ENCODE peak calls at places on chromosomes 6 and 20, in five cellular contexts. E is aorta; C is IMR-90; R is fibroblast of lung; Z is effector memory CD4-positive, alpha-beta T cell. Q is an unnamed sample.

GRCh38 chr6:69026715-69027114 is 391.6 kb downstream of the ADGRB3 start:
- DNase-seq in C (peak; percentile 1), Z (no peak), R (peak; percentile 47), E (no peak), Q (no peak)

GRCh38 chr6:84791233-84791632 is 26.8 kb upstream of the TBX18 start:
- DNase-seq in Z (no peak), C (no peak), E (no peak), R (no peak), Q (no peak)

GRCh38 chr20:62768815-62769287 is 27.4 kb upstream of the MRGBP start:
- DNase-seq in C (peak; percentile 61), Z (no peak), E (peak; percentile 45), R (peak; percentile 78), Q (no peak)

GRCh38 chr6:143405381-143406154 is 44.9 kb downstream of the ADAT2 start:
- DNase-seq in C (peak; percentile 35), Z (no peak), R (peak; percentile 95), E (no peak), Q (no peak)

GRCh38 chr6:40631760-40632159 is 44.6 kb upstream of the LRFN2 start:
- DNase-seq in C (no peak), R (no peak), Z (no peak), E (no peak), Q (no peak)

GRCh38 chr20:61704661-61705060 is 361.0 kb downstream of the TAF4 start:
- DNase-seq in C (no peak), E (no peak), R (no peak), Z (no peak), Q (no peak)

GRCh38 chr6:593139-593906 is 63.6 kb downstream of the HUS1B start:
- DNase-seq in R (peak; percentile 43), Z (peak; percentile 18), C (peak; percentile 56), E (no peak), Q (no peak)

GRCh38 chr20:54133434-54134427 is 40.1 kb downstream of the CYP24A1 start:
- DNase-seq in E (no peak), R (peak; percentile 54), Z (no peak), C (peak; percentile 44), Q (no peak)

DNA sequence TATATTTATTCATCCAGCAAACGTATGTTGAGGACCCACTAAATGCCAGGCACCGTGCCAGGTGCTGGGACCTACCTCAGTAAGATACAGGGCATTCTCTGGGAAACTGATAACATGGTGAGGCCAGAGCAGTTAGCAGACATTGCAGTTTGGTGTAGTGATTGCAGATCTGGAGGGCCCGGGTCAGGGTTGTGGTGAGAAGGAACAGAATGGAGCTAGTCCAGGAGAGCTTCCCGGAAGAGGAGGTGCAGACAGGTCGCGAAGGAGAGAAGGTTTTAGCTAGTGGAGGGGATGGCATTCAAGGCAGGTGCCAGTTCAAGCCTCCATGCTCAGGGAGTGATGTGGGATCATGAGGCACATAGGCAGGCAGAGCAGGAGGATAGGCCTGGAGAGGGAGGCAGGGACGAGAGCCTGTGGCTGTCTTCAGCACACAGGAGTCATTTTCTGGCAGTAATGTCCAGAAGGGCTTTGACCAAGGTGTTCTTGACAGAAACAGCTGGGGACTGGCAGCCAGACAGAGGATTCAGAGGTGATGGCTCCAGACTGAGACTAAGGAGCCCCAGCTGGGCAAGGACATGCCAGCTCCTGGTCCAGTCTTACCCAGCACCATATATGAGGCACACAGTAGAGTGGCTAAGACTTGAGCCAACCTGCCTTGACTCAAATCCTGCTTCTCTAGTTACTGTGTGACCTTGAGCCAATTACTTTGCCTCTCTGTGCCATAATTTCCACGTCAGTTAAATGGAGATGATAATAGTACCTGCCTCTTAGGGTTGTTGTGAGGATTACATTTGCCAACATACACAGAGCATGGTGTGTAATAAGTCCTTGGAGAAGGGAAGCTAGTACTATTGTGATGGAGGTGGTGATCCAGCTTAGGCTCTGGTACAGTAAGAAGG is 48.3 kb upstream of the FANCE start:
- DNase-seq in C (no peak), R (no peak), E (no peak), Z (no peak), Q (no peak)
- H3K4me1 ChIP-seq in C (peaks cover 10% of the 10 kb centered on the region), R (no peaks in the 10 kb centered on the region), E (no peaks in the 10 kb centered on the region), Z (no peaks in the 10 kb centered on the region), Q (no peaks in the 10 kb centered on the region)

GRCh38 chr6:137923866-137924616 is 57.0 kb downstream of the TNFAIP3 start:
- DNase-seq in E (no peak), R (no peak), Z (no peak), C (no peak), Q (no peak)
- H3K4me1 ChIP-seq in E (no peaks in the 10 kb centered on the region), R (peaks cover 13% of the 10 kb centered on the region), Z (peaks cover 19% of the 10 kb centered on the region), C (peaks cover 20% of the 10 kb centered on the region), Q (peaks cover 33% of the 10 kb centered on the region)

GRCh38 chr20:7855545-7855944 is 84.7 kb downstream of the HAO1 start:
- DNase-seq in E (no peak), R (no peak), Z (no peak), C (no peak), Q (no peak)

GRCh38 chr20:7853493-7853892 is 86.8 kb downstream of the HAO1 start:
- DNase-seq in R (no peak), C (no peak), Z (no peak), E (no peak), Q (no peak)

GRCh38 chr20:7858851-7859250 is 81.4 kb downstream of the HAO1 start:
- DNase-seq in R (peak; percentile 22), E (no peak), Z (no peak), C (no peak), Q (no peak)

GRCh38 chr20:7859371-7859802 is 80.9 kb downstream of the HAO1 start:
- DNase-seq in Z (no peak), E (no peak), C (peak; percentile 70), R (peak; percentile 78), Q (no peak)

DNA sequence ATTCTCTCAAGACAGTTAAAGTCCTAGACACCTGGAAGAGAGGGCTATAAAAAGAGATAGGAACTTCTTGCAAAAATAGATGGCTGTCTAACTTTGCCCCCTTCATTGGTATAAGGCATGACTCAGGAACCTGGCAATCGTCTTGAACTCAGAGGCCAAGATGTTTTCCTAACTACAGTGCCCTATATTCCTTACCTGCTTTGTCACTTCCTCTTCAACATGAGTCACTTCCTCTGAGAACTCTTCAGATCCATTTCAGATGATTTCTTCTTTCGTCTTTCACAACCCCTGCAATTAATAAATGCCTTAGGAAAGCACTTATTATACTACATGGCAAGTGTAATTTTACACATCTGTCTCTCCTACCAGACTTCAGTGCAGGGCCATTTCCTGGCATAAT is 83.5 kb downstream of the HAO1 start:
- DNase-seq in Z (no peak), R (peak; percentile 77), E (no peak), C (peak; percentile 69), Q (no peak)
- H3K4me1 ChIP-seq in Z (no peaks in the 10 kb centered on the region), R (peaks cover 2% of the 10 kb centered on the region), E (no peaks in the 10 kb centered on the region), C (no peaks in the 10 kb centered on the region), Q (no peaks in the 10 kb centered on the region)

GRCh38 chr6:154751020-154751800 is 18.0 kb downstream of the SCAF8 start:
- DNase-seq in Z (no peak), C (no peak), R (no peak), E (no peak), Q (no peak)
- H3K4me1 ChIP-seq in Z (peaks cover 11% of the 10 kb centered on the region), C (peaks cover 4% of the 10 kb centered on the region), R (no peaks in the 10 kb centered on the region), E (peaks cover 3% of the 10 kb centered on the region), Q (peaks cover 67% of the 10 kb centered on the region)

DNA sequence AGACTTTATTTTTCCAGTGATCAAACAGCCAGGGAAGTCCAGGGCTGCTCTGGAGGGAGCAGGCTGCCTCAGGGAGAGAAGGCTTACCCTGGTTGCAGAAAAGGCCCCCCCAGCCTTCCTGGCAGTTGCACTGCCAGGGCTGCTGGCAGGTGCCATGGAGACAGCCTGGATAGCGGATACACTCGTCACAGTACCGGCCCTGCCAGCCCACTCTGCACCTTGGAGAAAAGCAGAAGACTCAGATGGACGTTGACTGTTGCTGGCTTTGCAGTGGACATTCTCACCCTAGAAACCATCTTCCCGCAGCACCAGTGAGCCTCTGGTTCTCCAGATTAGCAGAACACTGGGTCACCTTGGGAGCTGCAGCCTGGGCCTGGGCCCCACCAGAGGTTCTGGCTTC is 5.4 kb downstream of the DLL1 start:
- DNase-seq in Z (no peak), E (no peak), C (no peak), R (no peak), Q (no peak)
- H3K4me1 ChIP-seq in Z (peaks cover 20% of the 10 kb centered on the region), E (no peaks in the 10 kb centered on the region), C (no peaks in the 10 kb centered on the region), R (peaks cover 2% of the 10 kb centered on the region), Q (peaks cover 27% of the 10 kb centered on the region)

Q was measured in esophagus squamous epithelium.